ENCODE peak calls at places on chromosomes 13 and 19, in eight cellular contexts. One of them, this sample, is unnamed.

GRCh38 chr19:44900328-44901244 is 5.0 kb upstream of the APOE start:
- DNase-seq in Peyer's patch: no peak
- DNase-seq in T-helper 2 cell: no peak
- DNase-seq in NCI-H82: no peak
- DNase-seq in IMR-90: no peak
- DNase-seq in RWPE1: no peak
- DNase-seq in nucleus accumbens: no peak
- DNase-seq in bronchial epithelial cell: no peak
- DNase-seq in this sample: no peak

GRCh38 chr13:31101511-31102170 is 60.1 kb downstream of the HSPH1 start:
- DNase-seq in Peyer's patch: no peak
- DNase-seq in T-helper 2 cell: no peak
- DNase-seq in NCI-H82: no peak
- DNase-seq in IMR-90: no peak
- DNase-seq in RWPE1: no peak
- DNase-seq in nucleus accumbens: no peak
- DNase-seq in bronchial epithelial cell: no peak
- DNase-seq in this sample: peak; percentile 17

GRCh38 chr13:51769455-51770127 is 34.4 kb downstream of the DHRS12 start:
- DNase-seq in Peyer's patch: no peak
- DNase-seq in T-helper 2 cell: no peak
- DNase-seq in NCI-H82: no peak
- DNase-seq in IMR-90: no peak
- DNase-seq in RWPE1: no peak
- DNase-seq in nucleus accumbens: no peak
- DNase-seq in bronchial epithelial cell: no peak
- DNase-seq in this sample: no peak

GRCh38 chr13:29621401-29621800 is 25.9 kb upstream of the SLC7A1 start:
- DNase-seq in Peyer's patch: no peak
- DNase-seq in T-helper 2 cell: no peak
- DNase-seq in NCI-H82: no peak
- DNase-seq in IMR-90: peak; percentile 68
- DNase-seq in RWPE1: no peak
- DNase-seq in nucleus accumbens: no peak
- DNase-seq in bronchial epithelial cell: peak; percentile 15
- DNase-seq in this sample: no peak

GRCh38 chr13:93727301-93728141 is 500.9 kb downstream of the GPC6 start:
- DNase-seq in Peyer's patch: no peak
- DNase-seq in T-helper 2 cell: no peak
- DNase-seq in NCI-H82: no peak
- DNase-seq in IMR-90: peak; percentile 82
- DNase-seq in RWPE1: no peak
- DNase-seq in nucleus accumbens: no peak
- DNase-seq in bronchial epithelial cell: no peak
- DNase-seq in this sample: no peak

GRCh38 chr19:49427855-49428546 is 2.8 kb downstream of the GFY start:
- DNase-seq in Peyer's patch: no peak
- DNase-seq in T-helper 2 cell: no peak
- DNase-seq in NCI-H82: peak; percentile 25
- DNase-seq in IMR-90: no peak
- DNase-seq in RWPE1: no peak
- DNase-seq in nucleus accumbens: no peak
- DNase-seq in bronchial epithelial cell: no peak
- DNase-seq in this sample: peak; percentile 66

GRCh38 chr19:18729933-18730530 is 46.6 kb downstream of the CRTC1 start:
- DNase-seq in Peyer's patch: no peak
- DNase-seq in T-helper 2 cell: no peak
- DNase-seq in NCI-H82: no peak
- DNase-seq in IMR-90: no peak
- DNase-seq in RWPE1: no peak
- DNase-seq in nucleus accumbens: no peak
- DNase-seq in bronchial epithelial cell: no peak
- DNase-seq in this sample: no peak

GRCh38 chr13:30766957-30767603 is 31.7 kb downstream of the ALOX5AP start:
- DNase-seq in Peyer's patch: no peak
- DNase-seq in T-helper 2 cell: no peak
- DNase-seq in NCI-H82: no peak
- DNase-seq in IMR-90: no peak
- DNase-seq in RWPE1: no peak
- DNase-seq in nucleus accumbens: no peak
- DNase-seq in bronchial epithelial cell: no peak
- DNase-seq in this sample: no peak

GRCh38 chr13:26867451-26868067 is 107.0 kb upstream of the GPR12 start:
- DNase-seq in Peyer's patch: no peak
- DNase-seq in T-helper 2 cell: no peak
- DNase-seq in NCI-H82: no peak
- DNase-seq in IMR-90: peak; percentile 14
- DNase-seq in RWPE1: peak; percentile 53
- DNase-seq in nucleus accumbens: no peak
- DNase-seq in bronchial epithelial cell: peak; percentile 8
- DNase-seq in this sample: no peak

GRCh38 chr19:17289489-17289888 is 7.8 kb downstream of the ANKLE1 start:
- DNase-seq in Peyer's patch: peak; percentile 75
- DNase-seq in T-helper 2 cell: no peak
- DNase-seq in NCI-H82: peak; percentile 96
- DNase-seq in IMR-90: peak; percentile 90
- DNase-seq in RWPE1: peak; percentile 87
- DNase-seq in nucleus accumbens: peak; percentile 7
- DNase-seq in bronchial epithelial cell: peak; percentile 57
- DNase-seq in this sample: peak; percentile 36

GRCh38 chr19:4721196-4721595 is 2.4 kb downstream of the DPP9 start:
- DNase-seq in Peyer's patch: no peak
- DNase-seq in T-helper 2 cell: no peak
- DNase-seq in NCI-H82: no peak
- DNase-seq in IMR-90: no peak
- DNase-seq in RWPE1: no peak
- DNase-seq in nucleus accumbens: no peak
- DNase-seq in bronchial epithelial cell: no peak
- DNase-seq in this sample: no peak

GRCh38 chr19:10288662-10289166 is 1.0 kb upstream of the ICAM5 start:
- DNase-seq in Peyer's patch: peak; percentile 69
- DNase-seq in T-helper 2 cell: no peak
- DNase-seq in NCI-H82: peak; percentile 91
- DNase-seq in IMR-90: peak; percentile 40
- DNase-seq in RWPE1: peak; percentile 94
- DNase-seq in nucleus accumbens: peak; percentile 60
- DNase-seq in bronchial epithelial cell: peak; percentile 59
- DNase-seq in this sample: peak; percentile 84

GRCh38 chr19:49585023-49585422 is 3.9 kb downstream of the PRRG2 start:
- DNase-seq in Peyer's patch: no peak
- DNase-seq in T-helper 2 cell: no peak
- DNase-seq in NCI-H82: peak; percentile 52
- DNase-seq in IMR-90: no peak
- DNase-seq in RWPE1: no peak
- DNase-seq in nucleus accumbens: peak; percentile 42
- DNase-seq in bronchial epithelial cell: no peak
- DNase-seq in this sample: no peak

GRCh38 chr19:11152318-11153062 is 3.1 kb downstream of the SPC24 start:
- DNase-seq in Peyer's patch: peak; percentile 79
- DNase-seq in T-helper 2 cell: no peak
- DNase-seq in NCI-H82: no peak
- DNase-seq in IMR-90: peak; percentile 78
- DNase-seq in RWPE1: peak; percentile 35
- DNase-seq in nucleus accumbens: no peak
- DNase-seq in bronchial epithelial cell: peak; percentile 55
- DNase-seq in this sample: no peak

GRCh38 chr19:51704601-51705000 is 11.5 kb downstream of the SPACA6 start:
- DNase-seq in Peyer's patch: no peak
- DNase-seq in T-helper 2 cell: no peak
- DNase-seq in NCI-H82: no peak
- DNase-seq in IMR-90: no peak
- DNase-seq in RWPE1: no peak
- DNase-seq in nucleus accumbens: no peak
- DNase-seq in bronchial epithelial cell: no peak
- DNase-seq in this sample: no peak

GRCh38 chr13:95509521-95510315 is 42.8 kb upstream of the CLDN10 start:
- DNase-seq in Peyer's patch: no peak
- DNase-seq in T-helper 2 cell: no peak
- DNase-seq in NCI-H82: no peak
- DNase-seq in IMR-90: peak; percentile 10
- DNase-seq in RWPE1: peak; percentile 70
- DNase-seq in nucleus accumbens: no peak
- DNase-seq in bronchial epithelial cell: peak; percentile 88
- DNase-seq in this sample: no peak

GRCh38 chr13:22369840-22370239 is 699.0 kb downstream of the FGF9 start:
- DNase-seq in Peyer's patch: no peak
- DNase-seq in T-helper 2 cell: no peak
- DNase-seq in NCI-H82: no peak
- DNase-seq in IMR-90: no peak
- DNase-seq in RWPE1: no peak
- DNase-seq in nucleus accumbens: no peak
- DNase-seq in bronchial epithelial cell: no peak
- DNase-seq in this sample: no peak

GRCh38 chr13:90201676-90202425 is 1145.6 kb upstream of the MIR17HG start:
- DNase-seq in Peyer's patch: no peak
- DNase-seq in T-helper 2 cell: no peak
- DNase-seq in NCI-H82: no peak
- DNase-seq in IMR-90: no peak
- DNase-seq in RWPE1: no peak
- DNase-seq in nucleus accumbens: no peak
- DNase-seq in bronchial epithelial cell: no peak
- DNase-seq in this sample: no peak

GRCh38 chr13:113796948-113797676 is 38.1 kb downstream of the TMEM255B start:
- DNase-seq in Peyer's patch: peak; percentile 35
- DNase-seq in T-helper 2 cell: no peak
- DNase-seq in NCI-H82: no peak
- DNase-seq in IMR-90: no peak
- DNase-seq in RWPE1: no peak
- DNase-seq in nucleus accumbens: no peak
- DNase-seq in bronchial epithelial cell: no peak
- DNase-seq in this sample: no peak

GRCh38 chr19:49746206-49746958 is 16.7 kb downstream of the TSKS start:
- DNase-seq in Peyer's patch: peak; percentile 58
- DNase-seq in T-helper 2 cell: peak; percentile 39
- DNase-seq in NCI-H82: peak; percentile 35
- DNase-seq in IMR-90: no peak
- DNase-seq in RWPE1: peak; percentile 80
- DNase-seq in nucleus accumbens: no peak
- DNase-seq in bronchial epithelial cell: no peak
- DNase-seq in this sample: no peak

GRCh38 chr13:45120967-45121366 is 657 bp downstream of the GTF2F2 start:
- DNase-seq in Peyer's patch: no peak
- DNase-seq in T-helper 2 cell: no peak
- DNase-seq in NCI-H82: no peak
- DNase-seq in IMR-90: no peak
- DNase-seq in RWPE1: peak; percentile 3
- DNase-seq in nucleus accumbens: no peak
- DNase-seq in bronchial epithelial cell: no peak
- DNase-seq in this sample: no peak

GRCh38 chr19:47444388-47444821 is 25.1 kb upstream of the MEIS3 start:
- DNase-seq in Peyer's patch: no peak
- DNase-seq in T-helper 2 cell: no peak
- DNase-seq in NCI-H82: no peak
- DNase-seq in IMR-90: no peak
- DNase-seq in RWPE1: no peak
- DNase-seq in nucleus accumbens: no peak
- DNase-seq in bronchial epithelial cell: no peak
- DNase-seq in this sample: no peak

GRCh38 chr13:99028890-99029289 is 51.0 kb upstream of the DOCK9 start:
- DNase-seq in Peyer's patch: no peak
- DNase-seq in T-helper 2 cell: no peak
- DNase-seq in NCI-H82: peak; percentile 67
- DNase-seq in IMR-90: no peak
- DNase-seq in RWPE1: no peak
- DNase-seq in nucleus accumbens: no peak
- DNase-seq in bronchial epithelial cell: no peak
- DNase-seq in this sample: no peak

GRCh38 chr13:45807520-45808099 is 43.9 kb downstream of the SIAH3 start:
- DNase-seq in Peyer's patch: peak; percentile 50
- DNase-seq in T-helper 2 cell: no peak
- DNase-seq in NCI-H82: peak; percentile 80
- DNase-seq in IMR-90: peak; percentile 17
- DNase-seq in RWPE1: peak; percentile 73
- DNase-seq in nucleus accumbens: no peak
- DNase-seq in bronchial epithelial cell: peak; percentile 78
- DNase-seq in this sample: peak; percentile 82

GRCh38 chr19:1238373-1239303 is 833 bp upstream of the CBARP start:
- DNase-seq in Peyer's patch: no peak
- DNase-seq in T-helper 2 cell: no peak
- DNase-seq in NCI-H82: no peak
- DNase-seq in IMR-90: no peak
- DNase-seq in RWPE1: no peak
- DNase-seq in nucleus accumbens: no peak
- DNase-seq in bronchial epithelial cell: no peak
- DNase-seq in this sample: no peak

GRCh38 chr13:99136427-99136954 is 64.2 kb upstream of the UBAC2 start:
- DNase-seq in Peyer's patch: no peak
- DNase-seq in T-helper 2 cell: no peak
- DNase-seq in NCI-H82: no peak
- DNase-seq in IMR-90: no peak
- DNase-seq in RWPE1: no peak
- DNase-seq in nucleus accumbens: no peak
- DNase-seq in bronchial epithelial cell: no peak
- DNase-seq in this sample: no peak

GRCh38 chr19:1655131-1655981 is 2.9 kb upstream of the TCF3 start:
- DNase-seq in Peyer's patch: no peak
- DNase-seq in T-helper 2 cell: no peak
- DNase-seq in NCI-H82: no peak
- DNase-seq in IMR-90: no peak
- DNase-seq in RWPE1: no peak
- DNase-seq in nucleus accumbens: no peak
- DNase-seq in bronchial epithelial cell: no peak
- DNase-seq in this sample: peak; percentile 20

GRCh38 chr13:111962431-111962891 is 104.5 kb upstream of the SOX1 start:
- DNase-seq in Peyer's patch: no peak
- DNase-seq in T-helper 2 cell: no peak
- DNase-seq in NCI-H82: no peak
- DNase-seq in IMR-90: no peak
- DNase-seq in RWPE1: no peak
- DNase-seq in nucleus accumbens: no peak
- DNase-seq in bronchial epithelial cell: no peak
- DNase-seq in this sample: no peak

GRCh38 chr13:79404985-79405384 is 1.1 kb downstream of the RBM26 start:
- DNase-seq in Peyer's patch: no peak
- DNase-seq in T-helper 2 cell: no peak
- DNase-seq in NCI-H82: peak; percentile 64
- DNase-seq in IMR-90: no peak
- DNase-seq in RWPE1: peak; percentile 12
- DNase-seq in nucleus accumbens: no peak
- DNase-seq in bronchial epithelial cell: peak; percentile 41
- DNase-seq in this sample: peak; percentile 51

GRCh38 chr19:41249707-41250423 is 14.3 kb upstream of the HNRNPUL1 start:
- DNase-seq in Peyer's patch: no peak
- DNase-seq in T-helper 2 cell: no peak
- DNase-seq in NCI-H82: peak; percentile 59
- DNase-seq in IMR-90: no peak
- DNase-seq in RWPE1: peak; percentile 17
- DNase-seq in nucleus accumbens: no peak
- DNase-seq in bronchial epithelial cell: peak; percentile 47
- DNase-seq in this sample: peak; percentile 52

GRCh38 chr19:49335784-49336481 is 727 bp downstream of the CD37 start:
- DNase-seq in Peyer's patch: peak; percentile 37
- DNase-seq in T-helper 2 cell: no peak
- DNase-seq in NCI-H82: no peak
- DNase-seq in IMR-90: no peak
- DNase-seq in RWPE1: no peak
- DNase-seq in nucleus accumbens: no peak
- DNase-seq in bronchial epithelial cell: no peak
- DNase-seq in this sample: no peak

GRCh38 chr13:67438465-67438864 is 208.3 kb upstream of the PCDH9 start:
- DNase-seq in Peyer's patch: no peak
- DNase-seq in T-helper 2 cell: no peak
- DNase-seq in NCI-H82: peak; percentile 48
- DNase-seq in IMR-90: no peak
- DNase-seq in RWPE1: no peak
- DNase-seq in nucleus accumbens: no peak
- DNase-seq in bronchial epithelial cell: no peak
- DNase-seq in this sample: no peak

GRCh38 chr13:28494861-28495585 is at the start of gene FLT1:
- DNase-seq in Peyer's patch: no peak
- DNase-seq in T-helper 2 cell: no peak
- DNase-seq in NCI-H82: peak; percentile 38
- DNase-seq in IMR-90: peak; percentile 38
- DNase-seq in RWPE1: no peak
- DNase-seq in nucleus accumbens: no peak
- DNase-seq in bronchial epithelial cell: no peak
- DNase-seq in this sample: peak; percentile 14

GRCh38 chr19:3075605-3076431 is 13.5 kb upstream of the TLE5 start:
- DNase-seq in Peyer's patch: peak; percentile 80
- DNase-seq in T-helper 2 cell: peak; percentile 66
- DNase-seq in NCI-H82: peak; percentile 68
- DNase-seq in IMR-90: no peak
- DNase-seq in RWPE1: peak; percentile 60
- DNase-seq in nucleus accumbens: peak; percentile 21
- DNase-seq in bronchial epithelial cell: no peak
- DNase-seq in this sample: no peak

This sample was measured in SW480.